ENCODE peak calls at places on chromosomes 1 and 21, in seven cellular contexts. X is upper lobe of left lung, L is esophagus squamous epithelium, F is mucosa of descending colon, B is HepG2, Z is fibroblast of lung, Q is thoracic aorta. W is an unnamed sample.

GRCh38 chr21:41283211-41283818 is 33.3 kb upstream of the FAM3B start:
- DNase-seq in Z (peak), X (peak), L (no peak), Q (no peak), B (peak), F (no peak), W (peak)

GRCh38 chr1:175317309-175317708 is 124.7 kb upstream of the KIAA0040 start:
- DNase-seq in L (no peak), X (no peak), B (no peak), Q (no peak), F (no peak), Z (peak), W (no peak)

GRCh38 chr1:24491577-24492360 is 10.9 kb upstream of the RCAN3 start:
- DNase-seq in X (no peak), L (no peak), Z (no peak), F (no peak), Q (no peak), B (no peak), W (no peak)

GRCh38 chr1:112532074-112532473 is 23.3 kb downstream of the WNT2B start:
- DNase-seq in Q (no peak), Z (no peak), X (no peak), F (no peak), L (no peak), B (no peak), W (no peak)

GRCh38 chr1:201748331-201748730 is 80.6 kb upstream of the IPO9 start:
- DNase-seq in B (no peak), Q (peak), L (no peak), F (no peak), X (no peak), Z (peak), W (peak)

GRCh38 chr1:30343562-30343961 is 379.8 kb downstream of the MATN1 start:
- DNase-seq in F (no peak), Z (no peak), L (no peak), B (no peak), Q (no peak), X (no peak), W (no peak)

GRCh38 chr1:44661786-44662682 is 12.2 kb downstream of the TMEM53 start:
- DNase-seq in L (no peak), F (no peak), B (no peak), Z (no peak), X (no peak), Q (no peak), W (no peak)

GRCh38 chr1:96710708-96711477 is 10.7 kb upstream of the PTBP2 start:
- DNase-seq in B (no peak), Z (peak), F (no peak), X (no peak), Q (no peak), L (no peak), W (no peak)

GRCh38 chr1:226950316-226950715 is 10.2 kb downstream of the COQ8A start:
- DNase-seq in B (no peak), Z (no peak), L (no peak), F (no peak), X (no peak), Q (no peak), W (no peak)

GRCh38 chr1:79188371-79188770 is 181.8 kb upstream of the ADGRL4 start:
- DNase-seq in X (no peak), F (no peak), L (no peak), Q (no peak), B (no peak), Z (peak), W (no peak)

GRCh38 chr1:96790599-96790998 is 69.0 kb downstream of the PTBP2 start:
- DNase-seq in B (no peak), F (no peak), Q (no peak), L (no peak), Z (no peak), X (no peak), W (no peak)

GRCh38 chr1:184975208-184975875 is 1.0 kb upstream of the NIBAN1 start:
- DNase-seq in F (no peak), L (no peak), Z (peak), Q (no peak), X (peak), B (peak), W (no peak)

GRCh38 chr1:3217887-3218679 is 149.1 kb downstream of the PRDM16 start:
- DNase-seq in L (no peak), Q (no peak), B (no peak), Z (no peak), X (no peak), F (no peak), W (no peak)

GRCh38 chr1:95233737-95234493 is at the start of gene RWDD3:
- DNase-seq in Z (peak), X (peak), L (peak), Q (peak), B (peak), F (peak), W (peak)

GRCh38 chr1:226149806-226150205 is 36.7 kb downstream of the ACBD3 start:
- DNase-seq in B (peak), F (no peak), L (no peak), X (no peak), Q (no peak), Z (peak), W (no peak)

GRCh38 chr1:72516826-72517225 is 234.5 kb upstream of the NEGR1 start:
- DNase-seq in Q (no peak), X (no peak), B (no peak), F (no peak), Z (peak), L (no peak), W (no peak)

GRCh38 chr1:197437891-197438853 is 170.1 kb downstream of the CRB1 start:
- DNase-seq in B (no peak), Z (peak), L (no peak), F (no peak), Q (no peak), X (no peak), W (no peak)

GRCh38 chr1:145849356-145850165 is 4.1 kb downstream of the NUDT17 start:
- DNase-seq in X (peak), Q (no peak), L (no peak), Z (peak), F (no peak), B (no peak), W (no peak)

GRCh38 chr1:147225193-147225730 is at the start of gene FMO5:
- DNase-seq in Z (peak), Q (peak), L (no peak), X (peak), F (peak), B (no peak), W (peak)

GRCh38 chr1:20402585-20403422 is 83.2 kb downstream of the CAMK2N1 start:
- DNase-seq in X (no peak), Z (no peak), B (no peak), F (no peak), L (no peak), Q (no peak), W (no peak)

GRCh38 chr21:16588433-16588860 is 858.7 kb downstream of the USP25 start:
- DNase-seq in X (peak), F (peak), Q (peak), Z (peak), L (no peak), B (no peak), W (peak)

GRCh38 chr1:160158031-160158430 is 6.6 kb downstream of the ATP1A4 start:
- DNase-seq in B (no peak), F (no peak), Q (no peak), X (no peak), L (no peak), Z (no peak), W (no peak)

GRCh38 chr1:192530254-192530653 is 45.3 kb upstream of the RGS1 start:
- DNase-seq in B (no peak), L (no peak), Z (peak), Q (no peak), X (no peak), F (no peak), W (no peak)

GRCh38 chr1:155978325-155978972 is at the start of gene ARHGEF2:
- DNase-seq in F (peak), L (peak), X (peak), Q (peak), Z (peak), B (no peak), W (no peak)

GRCh38 chr1:156114101-156114918 is at the start of gene LMNA:
- DNase-seq in Z (peak), L (peak), X (peak), Q (peak), B (peak), F (peak), W (peak)

GRCh38 chr1:7406641-7407546 is 364.2 kb upstream of the VAMP3 start:
- DNase-seq in F (no peak), X (peak), L (no peak), Z (no peak), B (no peak), Q (no peak), W (no peak)

GRCh38 chr1:28921286-28921869 is 7.0 kb downstream of the EPB41 start:
- DNase-seq in X (no peak), L (no peak), B (no peak), F (no peak), Q (no peak), Z (no peak), W (no peak)
- H3K4me3 ChIP-seq in X (no peak), L (no peak), B (no peak), F (no peak), Q (no peak), Z (no peak), W (no peak)

GRCh38 chr1:2184531-2184930 is 10.0 kb downstream of the FAAP20 start:
- DNase-seq in B (no peak), X (no peak), Q (no peak), Z (no peak), F (no peak), L (no peak), W (no peak)
- TF ChIP-seq CTCF in B (no peak), X (no peak), Q (no peak), Z (no peak), F (no peak), L (no peak), W (no peak)

DNA sequence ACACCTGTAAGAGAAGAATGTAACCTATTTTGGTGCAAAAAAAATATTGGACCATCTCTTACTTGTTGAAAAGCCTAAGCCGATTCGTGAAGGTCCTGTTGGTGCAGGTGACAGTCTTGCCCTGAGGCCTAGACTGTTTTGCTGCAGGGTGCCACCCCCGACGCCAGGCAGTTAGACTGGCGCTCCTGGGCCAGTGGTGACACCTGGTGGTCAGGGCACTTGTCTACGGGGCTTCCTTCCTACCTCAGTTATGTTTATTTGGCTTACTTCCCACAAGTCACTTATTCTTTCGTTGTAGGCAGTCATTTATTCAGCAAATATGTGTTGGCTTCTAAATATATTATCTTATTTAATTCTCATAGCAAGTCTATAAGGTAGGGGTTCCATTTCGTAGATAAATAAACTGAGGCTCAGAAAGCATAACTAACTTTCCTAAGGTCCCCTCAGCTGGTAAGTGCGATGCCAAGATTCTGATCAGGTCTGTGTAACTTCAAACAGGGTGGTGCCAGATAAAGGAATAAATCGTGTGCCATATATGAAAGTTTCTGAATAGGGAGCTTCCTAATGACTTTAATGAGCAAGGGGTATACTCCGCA is 1.9 kb downstream of the EEIG2 start:
- DNase-seq in Z (peak), X (peak), F (peak), L (peak), B (peak), Q (no peak), W (no peak)
- H3K4me3 ChIP-seq in Z (peak), X (no peak), F (no peak), L (peak), B (no peak), Q (peak), W (no peak)

DNA sequence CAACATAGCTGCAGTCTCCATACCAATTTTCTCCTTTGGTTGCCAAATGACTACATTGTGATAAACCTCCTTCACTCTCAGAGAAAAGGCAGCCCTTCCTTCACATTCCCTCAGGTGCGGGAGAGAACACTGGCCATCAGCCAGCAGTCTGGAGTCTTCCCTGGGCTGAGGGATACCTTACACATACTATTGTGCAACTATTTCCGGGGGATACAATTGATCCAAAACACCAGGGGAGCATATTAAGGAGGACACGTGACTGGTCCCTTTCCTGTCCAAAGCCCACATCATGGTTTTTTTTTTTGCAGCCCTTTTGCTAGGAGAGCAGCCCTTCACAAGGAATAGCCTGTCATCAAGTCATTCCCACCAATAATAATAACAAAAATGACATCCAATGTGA is 172.1 kb upstream of the ZRANB2 start:
- DNase-seq in L (no peak), B (no peak), Z (no peak), X (no peak), F (no peak), Q (no peak), W (no peak)
- TF ChIP-seq CTCF in L (no peak), B (no peak), Z (no peak), X (no peak), F (no peak), Q (no peak), W (no peak)

GRCh38 chr1:203302894-203303293 is 2.4 kb upstream of the BTG2 start:
- DNase-seq in B (no peak), F (no peak), L (no peak), Q (no peak), X (no peak), Z (no peak), W (no peak)

GRCh38 chr1:203304919-203305808 is at the start of gene BTG2:
- DNase-seq in B (peak), Z (peak), F (peak), Q (peak), X (peak), L (peak), W (peak)

GRCh38 chr1:203306089-203306969 is 1.0 kb downstream of the BTG2 start:
- DNase-seq in X (peak), Q (peak), B (peak), Z (peak), F (peak), L (peak), W (no peak)

GRCh38 chr1:203305809-203306088 is 430 bp downstream of the BTG2 start:
- DNase-seq in Z (no peak), X (no peak), L (no peak), F (no peak), B (no peak), Q (no peak), W (no peak)

GRCh38 chr1:203304391-203304918 is 864 bp upstream of the BTG2 start:
- DNase-seq in Z (no peak), X (no peak), L (no peak), Q (no peak), B (no peak), F (no peak), W (no peak)
- H3K4me3 ChIP-seq in Z (peak), X (peak), L (peak), Q (peak), B (peak), F (no peak), W (no peak)

DNA sequence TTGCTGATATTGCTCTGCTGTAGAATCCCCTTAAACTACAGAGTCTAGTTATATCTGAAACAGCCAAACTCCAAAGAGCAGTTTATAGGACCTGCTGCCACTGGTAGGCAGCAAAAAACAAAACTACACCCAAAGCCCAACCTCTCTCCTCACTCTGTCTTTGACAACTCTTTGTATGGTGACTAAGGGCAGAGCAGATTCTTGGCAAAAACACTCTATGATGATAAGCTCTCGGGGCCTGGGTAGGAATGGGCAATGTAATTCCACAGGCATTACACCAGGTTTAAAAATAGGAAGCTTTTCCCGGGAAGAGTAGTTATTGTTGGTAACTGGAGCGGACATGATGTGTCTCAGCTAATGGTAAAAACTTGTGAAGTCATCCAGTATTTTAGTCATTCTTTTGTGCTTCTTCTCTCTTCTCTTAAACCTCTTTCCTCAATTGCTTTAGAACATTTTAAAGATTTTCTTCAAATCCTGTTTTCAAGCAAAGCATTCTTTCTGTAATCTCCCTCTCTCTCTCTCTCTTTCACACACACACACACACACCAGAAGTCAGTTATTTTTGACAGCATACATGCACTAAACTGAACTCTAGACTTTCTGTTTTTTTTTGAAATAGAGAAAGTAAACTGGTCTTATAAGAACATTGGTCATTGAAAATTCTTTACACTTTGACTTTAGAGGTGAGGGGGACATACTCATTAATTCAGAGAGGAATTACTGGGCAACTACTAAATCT is 193.5 kb downstream of the PAPPA2 start:
- DNase-seq in Z (peak), L (no peak), Q (peak), F (no peak), B (no peak), X (no peak), W (no peak)
- TF ChIP-seq CTCF in Z (no peak), L (no peak), Q (no peak), F (no peak), B (no peak), X (no peak), W (no peak)

DNA sequence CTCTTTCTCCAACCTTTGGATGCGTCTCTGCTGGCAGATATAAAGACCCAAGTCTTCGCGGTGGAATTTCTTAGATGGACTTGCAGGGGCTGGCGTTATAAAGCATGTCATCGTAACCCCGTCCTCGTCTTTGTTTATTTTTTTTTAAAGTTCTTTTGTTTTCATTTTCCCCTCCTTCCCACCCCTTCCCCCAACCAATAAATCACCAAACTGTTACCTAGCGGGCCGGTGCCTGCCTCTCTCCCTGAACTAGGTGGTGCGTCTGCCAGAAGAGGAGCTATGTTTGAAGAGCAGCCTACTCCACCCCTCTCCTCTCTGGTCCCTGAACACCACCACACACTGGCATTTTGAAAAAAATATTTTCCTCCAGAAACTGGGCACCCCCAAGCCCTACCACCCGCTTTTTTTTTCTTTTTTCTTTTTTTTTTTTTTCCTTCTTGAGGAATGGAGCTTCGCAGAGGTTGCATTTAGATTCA is at the start of gene CACNA1E:
- DNase-seq in X (no peak), L (no peak), Z (no peak), Q (no peak), B (no peak), F (no peak), W (no peak)
- H3K4me3 ChIP-seq in X (peak), L (peak), Z (no peak), Q (peak), B (no peak), F (no peak), W (no peak)